ENCODE peak calls at places on chromosomes 6 and 20, in six cellular contexts. P is prostate gland; J is iPS-NIHi11; I is amniotic stem cell; V is SW 1271; M is activated CD8-positive, alpha-beta memory T cell treated with anti-CD3 and anti-CD28 coated beads, Interleukin-2, amount 50 U/mL, for 4 hours. W is an unnamed sample.

GRCh38 chr20:33108641-33109040 is 29.2 kb downstream of the BPIFB4 start:
- DNase-seq in P (no peak), J (no peak), I (no peak), V (no peak), M (no peak), W (no peak)

GRCh38 chr20:41139227-41140093 is 2.1 kb downstream of the PLCG1 start:
- DNase-seq in P (no peak), J (no peak), I (no peak), V (no peak), M (no peak), W (no peak)

GRCh38 chr6:235763-236360 is 56.4 kb upstream of the DUSP22 start:
- DNase-seq in P (no peak), J (no peak), I (no peak), V (no peak), M (peak), W (no peak)

GRCh38 chr6:113565306-113565705 is 291.8 kb upstream of the MARCKS start:
- DNase-seq in P (no peak), J (no peak), I (no peak), V (no peak), M (no peak), W (peak)

GRCh38 chr6:4371207-4371921 is 236.0 kb upstream of the ECI2 start:
- DNase-seq in P (no peak), J (no peak), I (no peak), V (no peak), M (no peak), W (no peak)

GRCh38 chr6:45156075-45156474 is 172.1 kb upstream of the RUNX2 start:
- DNase-seq in P (no peak), J (no peak), I (no peak), V (no peak), M (no peak), W (no peak)

GRCh38 chr6:48098923-48099322 is 12.1 kb downstream of the PTCHD4 start:
- DNase-seq in P (no peak), J (no peak), I (no peak), V (no peak), M (no peak), W (no peak)

GRCh38 chr6:69866351-69867074 is at the start of gene COL19A1:
- DNase-seq in P (no peak), J (peak), I (no peak), V (no peak), M (peak), W (no peak)

GRCh38 chr20:45892049-45892816 is 1.1 kb downstream of the CTSA start:
- DNase-seq in P (no peak), J (peak), I (no peak), V (peak), M (no peak), W (no peak)

GRCh38 chr6:170207586-170207985 is 83.3 kb downstream of the DLL1 start:
- DNase-seq in P (peak), J (no peak), I (no peak), V (no peak), M (no peak), W (no peak)

GRCh38 chr6:42239736-42240375 is 22.2 kb upstream of the MRPS10 start:
- DNase-seq in P (no peak), J (no peak), I (no peak), V (no peak), M (no peak), W (no peak)

GRCh38 chr6:46687619-46688097 is at the start of gene TDRD6:
- DNase-seq in P (no peak), J (no peak), I (no peak), V (no peak), M (no peak), W (no peak)

GRCh38 chr6:130775421-130776012 is 51.7 kb upstream of the SMLR1 start:
- DNase-seq in P (no peak), J (no peak), I (no peak), V (no peak), M (no peak), W (no peak)

GRCh38 chr6:35185302-35185681 is 28.5 kb upstream of the SCUBE3 start:
- DNase-seq in P (no peak), J (no peak), I (no peak), V (no peak), M (no peak), W (no peak)

GRCh38 chr6:12585497-12585958 is 131.0 kb upstream of the PHACTR1 start:
- DNase-seq in P (no peak), J (no peak), I (no peak), V (no peak), M (no peak), W (no peak)

GRCh38 chr6:139533573-139534471 is 159.4 kb upstream of the CITED2 start:
- DNase-seq in P (peak), J (no peak), I (peak), V (no peak), M (no peak), W (peak)

GRCh38 chr20:45469336-45470261 is at the start of gene WFDC2:
- DNase-seq in P (peak), J (peak), I (no peak), V (no peak), M (no peak), W (no peak)

GRCh38 chr6:7909323-7910276 is 988 bp downstream of the TXNDC5 start:
- DNase-seq in P (peak), J (peak), I (no peak), V (peak), M (peak), W (no peak)

GRCh38 chr6:15504581-15505350 is 158.1 kb downstream of the DTNBP1 start:
- DNase-seq in P (peak), J (no peak), I (peak), V (no peak), M (peak), W (peak)

GRCh38 chr6:39357998-39358686 is 35.6 kb upstream of the KCNK16 start:
- DNase-seq in P (no peak), J (no peak), I (no peak), V (peak), M (no peak), W (peak)

GRCh38 chr20:53575481-53576194 is 18.0 kb downstream of the ZNF217 start:
- DNase-seq in P (no peak), J (no peak), I (no peak), V (no peak), M (no peak), W (no peak)

GRCh38 chr6:49027644-49028043 is 435.4 kb downstream of the MMUT start:
- DNase-seq in P (no peak), J (no peak), I (no peak), V (no peak), M (no peak), W (no peak)

GRCh38 chr6:143806282-143807102 is 36.6 kb upstream of the LTV1 start:
- DNase-seq in P (no peak), J (no peak), I (peak), V (no peak), M (peak), W (peak)

GRCh38 chr6:165782124-165782523 is 119.1 kb upstream of the PDE10A start:
- DNase-seq in P (no peak), J (no peak), I (no peak), V (no peak), M (no peak), W (no peak)

GRCh38 chr6:10655508-10656055 is 38.8 kb downstream of the C6orf52 start:
- DNase-seq in P (no peak), J (no peak), I (no peak), V (no peak), M (no peak), W (no peak)

GRCh38 chr6:30555428-30556005 is 772 bp downstream of the GNL1 start:
- DNase-seq in P (peak), J (peak), I (no peak), V (no peak), M (no peak), W (no peak)

GRCh38 chr6:68506911-68507310 is 128.2 kb upstream of the ADGRB3 start:
- DNase-seq in P (no peak), J (no peak), I (no peak), V (no peak), M (no peak), W (no peak)

GRCh38 chr6:70860044-70860443 is 96.8 kb downstream of the B3GAT2 start:
- DNase-seq in P (no peak), J (no peak), I (no peak), V (no peak), M (no peak), W (no peak)

GRCh38 chr20:5719861-5720401 is 30.3 kb upstream of the SHLD1 start:
- DNase-seq in P (no peak), J (no peak), I (no peak), V (no peak), M (peak), W (no peak)

GRCh38 chr6:111173946-111174345 is 86.6 kb downstream of the SLC16A10 start:
- DNase-seq in P (no peak), J (no peak), I (no peak), V (no peak), M (no peak), W (no peak)

W was measured in non-pigmented ciliary epithelial cell.